ENCODE peak calls at places on chromosomes 13 and 19, in four cellular contexts. D is stimulated activated naive CD4-positive, alpha-beta T cell; T is WTC11; Y is activated T-cell treated with anti-CD3 and anti-CD28 coated beads, Interleukin-2, amount 50 U/mL, for 4 hours. C is an unnamed sample.

GRCh38 chr19:32570081-32570785 is 10.8 kb upstream of the PDCD5 start:
- DNase-seq in Y (peak; percentile 40), D (peak; percentile 14), T (peak; percentile 65), C (peak; percentile 56)

GRCh38 chr13:27080018-27080948 is 91.3 kb downstream of the USP12 start:
- DNase-seq in Y (no peak), T (no peak), D (no peak), C (no peak)

GRCh38 chr13:74438911-74439310 is 304.7 kb upstream of the KLF12 start:
- DNase-seq in D (no peak), Y (no peak), T (no peak), C (no peak)

GRCh38 chr13:23212621-23213020 is 31.8 kb downstream of the SGCG start:
- DNase-seq in Y (no peak), D (no peak), T (no peak), C (no peak)

GRCh38 chr13:57527114-57527770 is 104.3 kb upstream of the PCDH17 start:
- DNase-seq in T (no peak), Y (no peak), D (no peak), C (no peak)

GRCh38 chr13:53200075-53200474 is 171.5 kb downstream of the OLFM4 start:
- DNase-seq in T (no peak), D (no peak), Y (no peak), C (no peak)

GRCh38 chr19:4542896-4543351 is 3.1 kb upstream of the LRG1 start:
- DNase-seq in D (no peak), T (no peak), Y (no peak), C (no peak)

GRCh38 chr19:15091918-15092753 is 10.1 kb downstream of the OR1I1 start:
- DNase-seq in Y (peak; percentile 32), T (peak; percentile 35), D (peak; percentile 24), C (peak; percentile 77)

GRCh38 chr13:77832339-77833100 is 86.1 kb downstream of the EDNRB start:
- DNase-seq in T (no peak), Y (no peak), D (no peak), C (no peak)

GRCh38 chr13:36766295-36766694 is 52.7 kb upstream of the RFXAP start:
- DNase-seq in D (no peak), T (no peak), Y (no peak), C (no peak)

GRCh38 chr19:33235996-33236350 is 10.3 kb upstream of the SLC7A10 start:
- DNase-seq in Y (no peak), T (no peak), D (no peak), C (no peak)

GRCh38 chr19:2661615-2662014 is 40.9 kb downstream of the GNG7 start:
- DNase-seq in Y (no peak), T (peak; percentile 46), D (no peak), C (no peak)

GRCh38 chr13:110616103-110617101 is 1.1 kb downstream of the NAXD start:
- DNase-seq in D (peak; percentile 32), Y (peak; percentile 32), T (peak; percentile 31), C (no peak)

GRCh38 chr19:17339088-17339741 is 1.9 kb downstream of the GTPBP3 start:
- DNase-seq in T (peak; percentile 84), Y (no peak), D (peak; percentile 9), C (no peak)

GRCh38 chr13:68588623-68589022 is 1358.5 kb upstream of the PCDH9 start:
- DNase-seq in Y (no peak), T (no peak), D (no peak), C (no peak)

GRCh38 chr13:78098249-78098648 is 179.6 kb upstream of the EDNRB start:
- DNase-seq in T (no peak), D (no peak), Y (no peak), C (no peak)

GRCh38 chr19:9032136-9032626 is 22.0 kb upstream of the MUC16 start:
- DNase-seq in T (no peak), D (no peak), Y (no peak), C (no peak)

GRCh38 chr19:49859838-49860715 is 7.3 kb downstream of the PNKP start:
- DNase-seq in T (no peak), Y (no peak), D (no peak), C (no peak)

GRCh38 chr19:45677351-45678230 is 9.6 kb downstream of the GIPR start:
- DNase-seq in Y (peak; percentile 81), T (peak; percentile 98), D (peak; percentile 79), C (peak; percentile 58)

GRCh38 chr19:31831421-31831820 is 482.2 kb upstream of the TSHZ3 start:
- DNase-seq in T (no peak), Y (no peak), D (no peak), C (no peak)

GRCh38 chr19:13537454-13537853 is 31.2 kb upstream of the CACNA1A start:
- DNase-seq in T (peak; percentile 40), Y (no peak), D (no peak), C (no peak)

GRCh38 chr13:71137106-71137505 is 729.9 kb downstream of the DACH1 start:
- DNase-seq in Y (no peak), D (no peak), T (no peak), C (no peak)

GRCh38 chr19:14059093-14059480 is 2.8 kb downstream of the PALM3 start:
- DNase-seq in T (peak; percentile 78), Y (peak; percentile 45), D (peak; percentile 35), C (peak; percentile 55)

GRCh38 chr19:43534811-43535761 is 2.1 kb downstream of the ZNF575 start:
- DNase-seq in D (peak; percentile 24), T (peak; percentile 92), Y (peak; percentile 27), C (peak; percentile 24)

GRCh38 chr19:18731562-18732008 is 48.1 kb downstream of the CRTC1 start:
- DNase-seq in T (no peak), D (no peak), Y (no peak), C (no peak)

GRCh38 chr13:96991072-96991471 is 3.2 kb downstream of the OXGR1 start:
- DNase-seq in Y (no peak), T (no peak), D (no peak), C (no peak)

GRCh38 chr19:46892252-46893179 is 31.7 kb downstream of the ARHGAP35 start:
- DNase-seq in T (no peak), Y (no peak), D (no peak), C (no peak)

GRCh38 chr13:83117046-83117445 is 765.2 kb downstream of the SLITRK1 start:
- DNase-seq in T (no peak), D (no peak), Y (no peak), C (no peak)

GRCh38 chr13:84654654-84655244 is 772.5 kb upstream of the SLITRK1 start:
- DNase-seq in T (peak; percentile 32), D (no peak), Y (no peak), C (no peak)

GRCh38 chr13:41011382-41011956 is 7.6 kb downstream of the ELF1 start:
- DNase-seq in D (no peak), T (no peak), Y (no peak), C (no peak)

C was measured in naive thymus-derived CD8-positive, alpha-beta T cell.